ENCODE peak calls at places on chromosomes 16 and 17, in six cellular contexts. U, G, I, H, N and O are unnamed samples.

GRCh38 chr16:81127051-81127450 is 30.9 kb upstream of the GCSH start:
- DNase-seq in G (no peak), U (no peak), H (no peak), N (no peak), I (no peak), O (no peak)

GRCh38 chr16:23905027-23905426 is 69.2 kb downstream of the PRKCB start:
- DNase-seq in G (no peak), H (no peak), N (no peak), U (peak; percentile 15), I (peak; percentile 36), O (no peak)

GRCh38 chr17:48014603-48015037 is 23.0 kb downstream of the COPZ2 start:
- DNase-seq in I (no peak), H (no peak), N (no peak), G (peak; percentile 63), U (no peak), O (no peak)

GRCh38 chr17:72517413-72518237 is 396.8 kb downstream of the SOX9 start:
- DNase-seq in H (no peak), U (no peak), N (no peak), I (no peak), G (no peak), O (no peak)

GRCh38 chr17:2243953-2244352 is 59.6 kb downstream of the SMG6 start:
- DNase-seq in I (no peak), H (no peak), G (no peak), N (no peak), U (no peak), O (no peak)

GRCh38 chr17:7817643-7817964 is 16.4 kb upstream of the KDM6B start:
- DNase-seq in U (no peak), I (no peak), N (no peak), G (no peak), H (no peak), O (no peak)

GRCh38 chr16:59729613-59730012 is 995.5 kb upstream of the GOT2 start:
- DNase-seq in G (no peak), I (no peak), N (no peak), U (no peak), H (no peak), O (no peak)

GRCh38 chr17:17358866-17359265 is 55.7 kb downstream of the NT5M start:
- DNase-seq in H (no peak), N (no peak), G (no peak), U (no peak), I (no peak), O (no peak)

GRCh38 chr16:18832021-18832420 is 30.7 kb upstream of the ARL6IP1 start:
- DNase-seq in H (no peak), G (no peak), N (no peak), U (no peak), I (no peak), O (no peak)

GRCh38 chr17:76911299-76912007 is 43.2 kb downstream of the MGAT5B start:
- DNase-seq in I (no peak), H (no peak), U (no peak), G (no peak), N (no peak), O (no peak)

GRCh38 chr16:28597692-28598261 is 927 bp upstream of the SULT1A2 start:
- DNase-seq in G (peak; percentile 70), H (no peak), I (no peak), N (peak; percentile 91), U (no peak), O (peak; percentile 68)

GRCh38 chr17:41580651-41581365 is 5.9 kb downstream of the KRT14 start:
- DNase-seq in N (no peak), I (no peak), U (no peak), H (no peak), G (no peak), O (no peak)

GRCh38 chr17:41580244-41580575 is 6.5 kb downstream of the KRT14 start:
- DNase-seq in U (no peak), I (no peak), N (no peak), H (no peak), G (no peak), O (no peak)

GRCh38 chr17:41578538-41578937 is 6.7 kb upstream of the KRT9 start:
- DNase-seq in H (no peak), U (no peak), G (no peak), N (no peak), I (no peak), O (no peak)

GRCh38 chr17:41578971-41579370 is 7.1 kb upstream of the KRT9 start:
- DNase-seq in H (no peak), U (no peak), G (no peak), N (no peak), I (no peak), O (no peak)

DNA sequence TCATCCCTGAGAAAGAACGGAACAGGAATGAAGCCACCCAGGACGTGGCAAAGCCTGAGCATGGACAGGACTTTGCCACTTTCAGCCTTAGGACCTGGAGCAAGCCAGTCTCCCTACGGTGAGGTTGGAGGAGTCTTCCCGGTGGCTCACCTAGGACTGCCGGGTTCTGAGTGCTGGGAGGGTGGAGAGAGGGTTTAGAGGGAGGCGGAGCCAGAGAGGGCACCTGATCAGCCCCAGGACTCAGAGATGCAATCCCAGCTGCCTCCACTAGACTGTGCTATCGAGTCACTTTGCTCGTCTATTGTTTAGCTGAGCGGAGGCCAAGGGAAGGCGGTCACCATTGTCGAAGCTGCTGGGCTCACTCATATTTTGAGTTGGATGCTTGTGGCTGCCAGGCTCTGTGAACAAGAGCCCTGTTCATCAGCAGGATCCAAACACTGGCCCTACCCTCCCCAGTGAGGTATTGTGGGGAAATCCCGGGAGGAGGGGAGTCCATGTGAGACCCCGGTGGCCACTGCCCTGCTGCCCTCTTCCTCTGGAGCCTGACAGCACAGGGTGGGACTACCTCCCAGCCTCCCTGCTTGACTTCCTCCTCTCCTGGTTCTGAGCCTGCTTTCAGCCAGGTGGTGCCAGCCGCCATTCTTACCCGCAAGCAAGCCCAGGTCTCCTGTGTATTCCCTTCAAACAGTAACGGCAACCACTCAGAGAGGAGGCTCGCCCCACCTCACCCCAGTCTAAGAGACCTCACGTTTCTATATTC is 7.0 kb downstream of the KRT14 start:
- DNase-seq in N (peak; percentile 85), H (peak; percentile 21), G (peak; percentile 93), I (peak; percentile 81), U (peak; percentile 98), O (peak; percentile 65)
- TF ChIP-seq MYC in N (no peak), H (no peak), G (no peak), I (no peak), U (no peak), O (no peak)

GRCh38 chr16:85463228-85463611 is 149.9 kb upstream of the GSE1 start:
- DNase-seq in I (no peak), U (no peak), G (peak; percentile 65), H (no peak), N (no peak), O (peak; percentile 76)
- TF ChIP-seq MYC in I (no peak), U (no peak), G (peak; percentile 36), H (no peak), N (no peak), O (peak; percentile 70)

GRCh38 chr17:35212668-35213067 is 18.5 kb upstream of the SLC35G3 start:
- DNase-seq in G (no peak), U (no peak), N (no peak), H (no peak), I (no peak), O (no peak)

GRCh38 chr17:35213412-35213925 is 19.3 kb upstream of the SLC35G3 start:
- DNase-seq in G (no peak), H (no peak), I (peak; percentile 21), U (no peak), N (no peak), O (no peak)

GRCh38 chr17:35214192-35214591 is 20.0 kb upstream of the SLC35G3 start:
- DNase-seq in N (no peak), I (no peak), H (no peak), G (no peak), U (no peak), O (peak; percentile 57)

GRCh38 chr17:35217107-35217506 is 22.9 kb upstream of the SLC35G3 start:
- DNase-seq in U (no peak), I (no peak), N (no peak), G (no peak), H (no peak), O (no peak)

GRCh38 chr17:35214631-35215273 is 20.6 kb upstream of the SLC35G3 start:
- DNase-seq in I (no peak), N (no peak), U (no peak), H (peak; percentile 8), G (no peak), O (peak; percentile 25)
- TF ChIP-seq MYC in I (no peak), N (no peak), U (no peak), H (no peak), G (no peak), O (no peak)

DNA sequence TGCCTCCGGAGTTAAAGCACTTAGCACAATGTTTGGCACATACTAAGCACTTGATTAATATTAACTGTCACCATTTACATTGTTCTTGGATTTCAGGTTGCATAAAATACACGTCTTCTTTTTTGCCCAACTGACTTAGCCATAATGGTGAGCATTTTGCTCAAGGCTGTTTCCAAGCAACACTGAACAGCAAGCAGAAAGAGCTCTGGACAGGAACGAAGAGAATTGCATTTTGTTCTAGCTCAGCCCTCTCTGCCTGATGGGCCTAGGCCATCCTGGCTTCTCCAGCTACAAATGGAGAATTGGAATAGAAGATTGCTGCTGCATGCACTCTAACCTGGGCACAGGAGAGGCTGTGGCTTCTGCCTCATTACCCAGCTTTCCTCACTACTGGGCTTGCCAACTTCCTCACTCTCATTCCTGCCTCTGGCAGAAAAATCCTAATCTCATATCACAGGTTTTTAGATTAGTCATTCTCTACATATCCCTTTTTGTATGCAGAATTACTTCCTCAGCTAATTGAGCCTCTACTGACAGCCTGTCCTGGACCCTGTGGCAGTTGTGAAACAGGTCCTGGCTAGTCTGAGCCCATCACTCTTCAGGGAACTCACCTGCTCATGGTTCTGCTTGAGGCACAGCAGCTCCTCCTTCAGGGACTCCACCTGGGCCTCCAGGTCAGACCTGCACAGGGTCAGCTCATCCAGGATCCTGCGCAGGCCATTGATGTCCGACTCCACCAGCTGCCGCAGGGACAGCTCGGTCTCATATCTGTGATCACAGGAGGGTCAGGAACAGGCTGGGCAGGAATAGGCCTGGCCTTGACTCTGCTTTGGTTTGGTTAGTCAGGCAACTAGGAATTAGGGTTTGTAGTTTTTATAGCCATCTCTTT is 2.5 kb downstream of the KRT33A start:
- DNase-seq in I (no peak), H (no peak), N (no peak), U (no peak), G (no peak), O (no peak)
- TF ChIP-seq MYC in I (no peak), H (no peak), N (no peak), U (no peak), G (no peak), O (no peak)

GRCh38 chr16:64892843-64893242 is 229.0 kb downstream of the CDH11 start:
- DNase-seq in N (no peak), G (no peak), I (peak; percentile 9), H (no peak), U (no peak), O (no peak)
- TF ChIP-seq MYC in N (no peak), G (no peak), I (no peak), H (no peak), U (no peak), O (no peak)

DNA sequence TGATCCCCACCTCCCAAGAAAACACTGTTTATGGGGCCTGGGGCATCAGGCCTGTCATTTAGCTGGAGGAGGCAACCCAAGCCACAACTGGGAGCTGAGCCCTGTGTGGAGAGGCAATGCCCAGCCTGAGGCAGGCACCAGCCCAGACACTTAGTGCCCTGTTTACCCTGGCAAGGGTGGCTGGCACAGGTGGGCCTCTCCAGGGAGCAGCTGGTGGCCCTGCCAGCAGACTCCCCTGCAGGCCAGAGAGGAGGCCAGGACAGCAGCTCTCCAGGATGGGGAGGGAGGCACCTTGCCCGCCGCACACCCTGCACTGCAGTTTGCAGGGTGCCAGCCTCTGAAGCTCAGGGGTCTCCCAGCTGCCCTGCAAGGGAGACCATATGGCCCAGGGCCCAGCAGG is 9.1 kb upstream of the TMEM92 start:
- DNase-seq in N (no peak), H (no peak), U (no peak), G (no peak), I (no peak), O (no peak)
- TF ChIP-seq MYC in N (no peak), H (no peak), U (no peak), G (no peak), I (no peak), O (no peak)